ENCODE peak calls at places on chromosomes 13 and 19, in five cellular contexts. One of them, this sample, is unnamed.

GRCh38 chr13:110422913-110423688 is 116.0 kb downstream of the COL4A2 start:
- DNase-seq in aorta: no peak
- DNase-seq in foreskin fibroblast: peak; percentile 33
- DNase-seq in activated T-helper 2 cell treated with anti-CD3 and anti-CD28 coated beads, Interferon-gamma antibody, Interleukin-2, Interleukin-4, amounts not matched to agents 10 μg/mL and 5 μg/mL and 100 μg/mL, durations not matched to agents 14 hours and 24 hours and 36 hours: no peak
- DNase-seq in stimulated activated CD4-positive, alpha-beta T cell treated with anti-CD3 and anti-CD28 coated beads, TNF-alpha, amount 100 ng/mL, for 48 hours: no peak
- DNase-seq in this sample: no peak

GRCh38 chr13:102870677-102871415 is 25.0 kb downstream of the ERCC5 start:
- DNase-seq in activated T-helper 2 cell treated with anti-CD3 and anti-CD28 coated beads, Interferon-gamma antibody, Interleukin-2, Interleukin-4, amounts not matched to agents 10 μg/mL and 5 μg/mL and 100 μg/mL, durations not matched to agents 14 hours and 24 hours and 36 hours: no peak
- DNase-seq in aorta: no peak
- DNase-seq in stimulated activated CD4-positive, alpha-beta T cell treated with anti-CD3 and anti-CD28 coated beads, TNF-alpha, amount 100 ng/mL, for 48 hours: peak; percentile 25
- DNase-seq in foreskin fibroblast: peak; percentile 72
- DNase-seq in this sample: peak; percentile 19

GRCh38 chr13:26872444-26873173 is 112.0 kb upstream of the GPR12 start:
- DNase-seq in stimulated activated CD4-positive, alpha-beta T cell treated with anti-CD3 and anti-CD28 coated beads, TNF-alpha, amount 100 ng/mL, for 48 hours: peak; percentile 17
- DNase-seq in aorta: no peak
- DNase-seq in activated T-helper 2 cell treated with anti-CD3 and anti-CD28 coated beads, Interferon-gamma antibody, Interleukin-2, Interleukin-4, amounts not matched to agents 10 μg/mL and 5 μg/mL and 100 μg/mL, durations not matched to agents 14 hours and 24 hours and 36 hours: peak; percentile 28
- DNase-seq in foreskin fibroblast: peak; percentile 40
- DNase-seq in this sample: peak; percentile 24

GRCh38 chr13:32032780-32033179 is 1.2 kb downstream of the FRY start:
- DNase-seq in activated T-helper 2 cell treated with anti-CD3 and anti-CD28 coated beads, Interferon-gamma antibody, Interleukin-2, Interleukin-4, amounts not matched to agents 10 μg/mL and 5 μg/mL and 100 μg/mL, durations not matched to agents 14 hours and 24 hours and 36 hours: no peak
- DNase-seq in aorta: no peak
- DNase-seq in stimulated activated CD4-positive, alpha-beta T cell treated with anti-CD3 and anti-CD28 coated beads, TNF-alpha, amount 100 ng/mL, for 48 hours: no peak
- DNase-seq in foreskin fibroblast: no peak
- DNase-seq in this sample: no peak

GRCh38 chr13:106087201-106087600 is 448.3 kb downstream of the EFNB2 start:
- DNase-seq in stimulated activated CD4-positive, alpha-beta T cell treated with anti-CD3 and anti-CD28 coated beads, TNF-alpha, amount 100 ng/mL, for 48 hours: no peak
- DNase-seq in aorta: no peak
- DNase-seq in foreskin fibroblast: no peak
- DNase-seq in activated T-helper 2 cell treated with anti-CD3 and anti-CD28 coated beads, Interferon-gamma antibody, Interleukin-2, Interleukin-4, amounts not matched to agents 10 μg/mL and 5 μg/mL and 100 μg/mL, durations not matched to agents 14 hours and 24 hours and 36 hours: no peak
- DNase-seq in this sample: no peak

GRCh38 chr13:75607447-75607846 is 28.7 kb upstream of the LMO7 start:
- DNase-seq in foreskin fibroblast: no peak
- DNase-seq in activated T-helper 2 cell treated with anti-CD3 and anti-CD28 coated beads, Interferon-gamma antibody, Interleukin-2, Interleukin-4, amounts not matched to agents 10 μg/mL and 5 μg/mL and 100 μg/mL, durations not matched to agents 14 hours and 24 hours and 36 hours: no peak
- DNase-seq in aorta: no peak
- DNase-seq in stimulated activated CD4-positive, alpha-beta T cell treated with anti-CD3 and anti-CD28 coated beads, TNF-alpha, amount 100 ng/mL, for 48 hours: no peak
- DNase-seq in this sample: no peak

GRCh38 chr19:53586277-53586691 is 45.5 kb upstream of the DPRX start:
- DNase-seq in activated T-helper 2 cell treated with anti-CD3 and anti-CD28 coated beads, Interferon-gamma antibody, Interleukin-2, Interleukin-4, amounts not matched to agents 10 μg/mL and 5 μg/mL and 100 μg/mL, durations not matched to agents 14 hours and 24 hours and 36 hours: no peak
- DNase-seq in aorta: no peak
- DNase-seq in foreskin fibroblast: no peak
- DNase-seq in stimulated activated CD4-positive, alpha-beta T cell treated with anti-CD3 and anti-CD28 coated beads, TNF-alpha, amount 100 ng/mL, for 48 hours: no peak
- DNase-seq in this sample: no peak

GRCh38 chr13:26719356-26719945 is 41.1 kb downstream of the GPR12 start:
- DNase-seq in aorta: no peak
- DNase-seq in foreskin fibroblast: peak; percentile 25
- DNase-seq in stimulated activated CD4-positive, alpha-beta T cell treated with anti-CD3 and anti-CD28 coated beads, TNF-alpha, amount 100 ng/mL, for 48 hours: no peak
- DNase-seq in activated T-helper 2 cell treated with anti-CD3 and anti-CD28 coated beads, Interferon-gamma antibody, Interleukin-2, Interleukin-4, amounts not matched to agents 10 μg/mL and 5 μg/mL and 100 μg/mL, durations not matched to agents 14 hours and 24 hours and 36 hours: no peak
- DNase-seq in this sample: no peak

GRCh38 chr13:113209880-113210421 is 538 bp downstream of the CUL4A start:
- DNase-seq in aorta: peak; percentile 85
- DNase-seq in stimulated activated CD4-positive, alpha-beta T cell treated with anti-CD3 and anti-CD28 coated beads, TNF-alpha, amount 100 ng/mL, for 48 hours: peak; percentile 52
- DNase-seq in foreskin fibroblast: peak; percentile 59
- DNase-seq in activated T-helper 2 cell treated with anti-CD3 and anti-CD28 coated beads, Interferon-gamma antibody, Interleukin-2, Interleukin-4, amounts not matched to agents 10 μg/mL and 5 μg/mL and 100 μg/mL, durations not matched to agents 14 hours and 24 hours and 36 hours: peak; percentile 74
- DNase-seq in this sample: peak; percentile 45

GRCh38 chr19:40344422-40344821 is 3.8 kb downstream of the C19orf47 start:
- DNase-seq in stimulated activated CD4-positive, alpha-beta T cell treated with anti-CD3 and anti-CD28 coated beads, TNF-alpha, amount 100 ng/mL, for 48 hours: no peak
- DNase-seq in foreskin fibroblast: no peak
- DNase-seq in activated T-helper 2 cell treated with anti-CD3 and anti-CD28 coated beads, Interferon-gamma antibody, Interleukin-2, Interleukin-4, amounts not matched to agents 10 μg/mL and 5 μg/mL and 100 μg/mL, durations not matched to agents 14 hours and 24 hours and 36 hours: no peak
- DNase-seq in aorta: no peak
- DNase-seq in this sample: no peak

GRCh38 chr19:5128932-5129389 is 160.0 kb downstream of the KDM4B start:
- DNase-seq in aorta: no peak
- DNase-seq in stimulated activated CD4-positive, alpha-beta T cell treated with anti-CD3 and anti-CD28 coated beads, TNF-alpha, amount 100 ng/mL, for 48 hours: no peak
- DNase-seq in foreskin fibroblast: no peak
- DNase-seq in activated T-helper 2 cell treated with anti-CD3 and anti-CD28 coated beads, Interferon-gamma antibody, Interleukin-2, Interleukin-4, amounts not matched to agents 10 μg/mL and 5 μg/mL and 100 μg/mL, durations not matched to agents 14 hours and 24 hours and 36 hours: no peak
- DNase-seq in this sample: no peak

GRCh38 chr13:88979465-88980180 is 1308.5 kb downstream of the SLITRK5 start:
- DNase-seq in aorta: no peak
- DNase-seq in foreskin fibroblast: no peak
- DNase-seq in activated T-helper 2 cell treated with anti-CD3 and anti-CD28 coated beads, Interferon-gamma antibody, Interleukin-2, Interleukin-4, amounts not matched to agents 10 μg/mL and 5 μg/mL and 100 μg/mL, durations not matched to agents 14 hours and 24 hours and 36 hours: no peak
- DNase-seq in stimulated activated CD4-positive, alpha-beta T cell treated with anti-CD3 and anti-CD28 coated beads, TNF-alpha, amount 100 ng/mL, for 48 hours: no peak
- DNase-seq in this sample: no peak

GRCh38 chr13:27556109-27556508 is 64.2 kb downstream of the LNX2 start:
- DNase-seq in activated T-helper 2 cell treated with anti-CD3 and anti-CD28 coated beads, Interferon-gamma antibody, Interleukin-2, Interleukin-4, amounts not matched to agents 10 μg/mL and 5 μg/mL and 100 μg/mL, durations not matched to agents 14 hours and 24 hours and 36 hours: no peak
- DNase-seq in stimulated activated CD4-positive, alpha-beta T cell treated with anti-CD3 and anti-CD28 coated beads, TNF-alpha, amount 100 ng/mL, for 48 hours: no peak
- DNase-seq in aorta: no peak
- DNase-seq in foreskin fibroblast: peak; percentile 90
- DNase-seq in this sample: no peak

GRCh38 chr19:55152017-55152416 is 3.0 kb upstream of the TNNT1 start:
- DNase-seq in aorta: no peak
- DNase-seq in stimulated activated CD4-positive, alpha-beta T cell treated with anti-CD3 and anti-CD28 coated beads, TNF-alpha, amount 100 ng/mL, for 48 hours: no peak
- DNase-seq in foreskin fibroblast: no peak
- DNase-seq in activated T-helper 2 cell treated with anti-CD3 and anti-CD28 coated beads, Interferon-gamma antibody, Interleukin-2, Interleukin-4, amounts not matched to agents 10 μg/mL and 5 μg/mL and 100 μg/mL, durations not matched to agents 14 hours and 24 hours and 36 hours: no peak
- DNase-seq in this sample: peak; percentile 65

GRCh38 chr19:14571695-14572490 is at the start of gene NDUFB7:
- DNase-seq in activated T-helper 2 cell treated with anti-CD3 and anti-CD28 coated beads, Interferon-gamma antibody, Interleukin-2, Interleukin-4, amounts not matched to agents 10 μg/mL and 5 μg/mL and 100 μg/mL, durations not matched to agents 14 hours and 24 hours and 36 hours: peak; percentile 88
- DNase-seq in aorta: peak; percentile 95
- DNase-seq in stimulated activated CD4-positive, alpha-beta T cell treated with anti-CD3 and anti-CD28 coated beads, TNF-alpha, amount 100 ng/mL, for 48 hours: peak; percentile 82
- DNase-seq in foreskin fibroblast: peak; percentile 97
- DNase-seq in this sample: peak; percentile 96

GRCh38 chr13:111945086-111945485 is 121.9 kb upstream of the SOX1 start:
- DNase-seq in foreskin fibroblast: no peak
- DNase-seq in aorta: no peak
- DNase-seq in activated T-helper 2 cell treated with anti-CD3 and anti-CD28 coated beads, Interferon-gamma antibody, Interleukin-2, Interleukin-4, amounts not matched to agents 10 μg/mL and 5 μg/mL and 100 μg/mL, durations not matched to agents 14 hours and 24 hours and 36 hours: no peak
- DNase-seq in stimulated activated CD4-positive, alpha-beta T cell treated with anti-CD3 and anti-CD28 coated beads, TNF-alpha, amount 100 ng/mL, for 48 hours: no peak
- DNase-seq in this sample: no peak

GRCh38 chr13:109816979-109817275 is 30.5 kb upstream of the IRS2 start:
- DNase-seq in stimulated activated CD4-positive, alpha-beta T cell treated with anti-CD3 and anti-CD28 coated beads, TNF-alpha, amount 100 ng/mL, for 48 hours: no peak
- DNase-seq in foreskin fibroblast: peak; percentile 66
- DNase-seq in activated T-helper 2 cell treated with anti-CD3 and anti-CD28 coated beads, Interferon-gamma antibody, Interleukin-2, Interleukin-4, amounts not matched to agents 10 μg/mL and 5 μg/mL and 100 μg/mL, durations not matched to agents 14 hours and 24 hours and 36 hours: no peak
- DNase-seq in aorta: no peak
- DNase-seq in this sample: no peak

GRCh38 chr19:1407662-1408299 is 395 bp downstream of the DAZAP1 start:
- DNase-seq in foreskin fibroblast: no peak
- DNase-seq in aorta: no peak
- DNase-seq in stimulated activated CD4-positive, alpha-beta T cell treated with anti-CD3 and anti-CD28 coated beads, TNF-alpha, amount 100 ng/mL, for 48 hours: no peak
- DNase-seq in activated T-helper 2 cell treated with anti-CD3 and anti-CD28 coated beads, Interferon-gamma antibody, Interleukin-2, Interleukin-4, amounts not matched to agents 10 μg/mL and 5 μg/mL and 100 μg/mL, durations not matched to agents 14 hours and 24 hours and 36 hours: no peak
- DNase-seq in this sample: no peak

GRCh38 chr19:55362990-55363716 is at the start of gene GARIN5B:
- DNase-seq in stimulated activated CD4-positive, alpha-beta T cell treated with anti-CD3 and anti-CD28 coated beads, TNF-alpha, amount 100 ng/mL, for 48 hours: no peak
- DNase-seq in activated T-helper 2 cell treated with anti-CD3 and anti-CD28 coated beads, Interferon-gamma antibody, Interleukin-2, Interleukin-4, amounts not matched to agents 10 μg/mL and 5 μg/mL and 100 μg/mL, durations not matched to agents 14 hours and 24 hours and 36 hours: no peak
- DNase-seq in aorta: no peak
- DNase-seq in foreskin fibroblast: no peak
- DNase-seq in this sample: no peak

GRCh38 chr19:37718357-37718756 is 1.2 kb downstream of the ZNF607 start:
- DNase-seq in aorta: no peak
- DNase-seq in foreskin fibroblast: peak; percentile 3
- DNase-seq in stimulated activated CD4-positive, alpha-beta T cell treated with anti-CD3 and anti-CD28 coated beads, TNF-alpha, amount 100 ng/mL, for 48 hours: no peak
- DNase-seq in activated T-helper 2 cell treated with anti-CD3 and anti-CD28 coated beads, Interferon-gamma antibody, Interleukin-2, Interleukin-4, amounts not matched to agents 10 μg/mL and 5 μg/mL and 100 μg/mL, durations not matched to agents 14 hours and 24 hours and 36 hours: no peak
- DNase-seq in this sample: no peak

GRCh38 chr13:112764864-112765561 is 75.2 kb downstream of the ATP11A start:
- DNase-seq in foreskin fibroblast: no peak
- DNase-seq in stimulated activated CD4-positive, alpha-beta T cell treated with anti-CD3 and anti-CD28 coated beads, TNF-alpha, amount 100 ng/mL, for 48 hours: no peak
- DNase-seq in activated T-helper 2 cell treated with anti-CD3 and anti-CD28 coated beads, Interferon-gamma antibody, Interleukin-2, Interleukin-4, amounts not matched to agents 10 μg/mL and 5 μg/mL and 100 μg/mL, durations not matched to agents 14 hours and 24 hours and 36 hours: no peak
- DNase-seq in aorta: peak; percentile 62
- DNase-seq in this sample: no peak

GRCh38 chr13:29852464-29853054 is 2.1 kb upstream of the UBL3 start:
- DNase-seq in activated T-helper 2 cell treated with anti-CD3 and anti-CD28 coated beads, Interferon-gamma antibody, Interleukin-2, Interleukin-4, amounts not matched to agents 10 μg/mL and 5 μg/mL and 100 μg/mL, durations not matched to agents 14 hours and 24 hours and 36 hours: no peak
- DNase-seq in foreskin fibroblast: peak; percentile 35
- DNase-seq in stimulated activated CD4-positive, alpha-beta T cell treated with anti-CD3 and anti-CD28 coated beads, TNF-alpha, amount 100 ng/mL, for 48 hours: no peak
- DNase-seq in aorta: no peak
- DNase-seq in this sample: no peak

GRCh38 chr13:48043789-48044503 is 6.4 kb downstream of the NUDT15 start:
- DNase-seq in foreskin fibroblast: peak; percentile 58
- DNase-seq in aorta: no peak
- DNase-seq in activated T-helper 2 cell treated with anti-CD3 and anti-CD28 coated beads, Interferon-gamma antibody, Interleukin-2, Interleukin-4, amounts not matched to agents 10 μg/mL and 5 μg/mL and 100 μg/mL, durations not matched to agents 14 hours and 24 hours and 36 hours: no peak
- DNase-seq in stimulated activated CD4-positive, alpha-beta T cell treated with anti-CD3 and anti-CD28 coated beads, TNF-alpha, amount 100 ng/mL, for 48 hours: no peak
- DNase-seq in this sample: no peak

GRCh38 chr13:45361596-45362206 is 20.7 kb upstream of the TPT1 start:
- DNase-seq in stimulated activated CD4-positive, alpha-beta T cell treated with anti-CD3 and anti-CD28 coated beads, TNF-alpha, amount 100 ng/mL, for 48 hours: no peak
- DNase-seq in aorta: peak; percentile 40
- DNase-seq in activated T-helper 2 cell treated with anti-CD3 and anti-CD28 coated beads, Interferon-gamma antibody, Interleukin-2, Interleukin-4, amounts not matched to agents 10 μg/mL and 5 μg/mL and 100 μg/mL, durations not matched to agents 14 hours and 24 hours and 36 hours: no peak
- DNase-seq in foreskin fibroblast: peak; percentile 81
- DNase-seq in this sample: peak; percentile 85

GRCh38 chr13:42986176-42986574 is 5.9 kb downstream of the EPSTI1 start:
- DNase-seq in foreskin fibroblast: no peak
- DNase-seq in stimulated activated CD4-positive, alpha-beta T cell treated with anti-CD3 and anti-CD28 coated beads, TNF-alpha, amount 100 ng/mL, for 48 hours: no peak
- DNase-seq in aorta: no peak
- DNase-seq in activated T-helper 2 cell treated with anti-CD3 and anti-CD28 coated beads, Interferon-gamma antibody, Interleukin-2, Interleukin-4, amounts not matched to agents 10 μg/mL and 5 μg/mL and 100 μg/mL, durations not matched to agents 14 hours and 24 hours and 36 hours: no peak
- DNase-seq in this sample: no peak

GRCh38 chr13:42487221-42487620 is 86.7 kb upstream of the TNFSF11 start:
- DNase-seq in aorta: no peak
- DNase-seq in activated T-helper 2 cell treated with anti-CD3 and anti-CD28 coated beads, Interferon-gamma antibody, Interleukin-2, Interleukin-4, amounts not matched to agents 10 μg/mL and 5 μg/mL and 100 μg/mL, durations not matched to agents 14 hours and 24 hours and 36 hours: no peak
- DNase-seq in foreskin fibroblast: peak; percentile 25
- DNase-seq in stimulated activated CD4-positive, alpha-beta T cell treated with anti-CD3 and anti-CD28 coated beads, TNF-alpha, amount 100 ng/mL, for 48 hours: no peak
- DNase-seq in this sample: no peak

GRCh38 chr19:16655727-16656126 is 4.2 kb downstream of the SMIM7 start:
- DNase-seq in aorta: no peak
- DNase-seq in activated T-helper 2 cell treated with anti-CD3 and anti-CD28 coated beads, Interferon-gamma antibody, Interleukin-2, Interleukin-4, amounts not matched to agents 10 μg/mL and 5 μg/mL and 100 μg/mL, durations not matched to agents 14 hours and 24 hours and 36 hours: no peak
- DNase-seq in stimulated activated CD4-positive, alpha-beta T cell treated with anti-CD3 and anti-CD28 coated beads, TNF-alpha, amount 100 ng/mL, for 48 hours: no peak
- DNase-seq in foreskin fibroblast: no peak
- DNase-seq in this sample: no peak

GRCh38 chr19:29485293-29485692 is 40.5 kb upstream of the VSTM2B start:
- DNase-seq in foreskin fibroblast: no peak
- DNase-seq in stimulated activated CD4-positive, alpha-beta T cell treated with anti-CD3 and anti-CD28 coated beads, TNF-alpha, amount 100 ng/mL, for 48 hours: no peak
- DNase-seq in aorta: peak; percentile 24
- DNase-seq in activated T-helper 2 cell treated with anti-CD3 and anti-CD28 coated beads, Interferon-gamma antibody, Interleukin-2, Interleukin-4, amounts not matched to agents 10 μg/mL and 5 μg/mL and 100 μg/mL, durations not matched to agents 14 hours and 24 hours and 36 hours: no peak
- DNase-seq in this sample: no peak

GRCh38 chr13:85366759-85367417 is 432.3 kb downstream of the SLITRK6 start:
- DNase-seq in stimulated activated CD4-positive, alpha-beta T cell treated with anti-CD3 and anti-CD28 coated beads, TNF-alpha, amount 100 ng/mL, for 48 hours: no peak
- DNase-seq in activated T-helper 2 cell treated with anti-CD3 and anti-CD28 coated beads, Interferon-gamma antibody, Interleukin-2, Interleukin-4, amounts not matched to agents 10 μg/mL and 5 μg/mL and 100 μg/mL, durations not matched to agents 14 hours and 24 hours and 36 hours: no peak
- DNase-seq in foreskin fibroblast: peak; percentile 12
- DNase-seq in aorta: no peak
- DNase-seq in this sample: no peak

GRCh38 chr13:51832471-51833152 is 12.4 kb downstream of the TMEM272 start:
- DNase-seq in activated T-helper 2 cell treated with anti-CD3 and anti-CD28 coated beads, Interferon-gamma antibody, Interleukin-2, Interleukin-4, amounts not matched to agents 10 μg/mL and 5 μg/mL and 100 μg/mL, durations not matched to agents 14 hours and 24 hours and 36 hours: no peak
- DNase-seq in aorta: no peak
- DNase-seq in foreskin fibroblast: peak; percentile 40
- DNase-seq in stimulated activated CD4-positive, alpha-beta T cell treated with anti-CD3 and anti-CD28 coated beads, TNF-alpha, amount 100 ng/mL, for 48 hours: no peak
- DNase-seq in this sample: no peak